ENCODE peak calls at places on chromosomes 6 and 20, in ten cellular contexts. One of them, this sample, is unnamed.
A peak's percentile ranks its signal among the peaks of the same experiment; 100 is the strongest.

GRCh38 chr6:106064103-106064502 is 22.0 kb upstream of the PRDM1 start:
- DNase-seq in cardiac fibroblast: peak; percentile 28
- DNase-seq in pancreas: no peak
- DNase-seq in AG10803: no peak
- DNase-seq in AG09319: no peak
- DNase-seq in WTC11: no peak
- DNase-seq in psoas muscle: no peak
- DNase-seq in neural crest cell: no peak
- DNase-seq in left ventricle myocardium inferior: peak; percentile 26
- DNase-seq in GM12878: no peak
- DNase-seq in this sample: no peak

GRCh38 chr6:28167068-28167467 is 25.4 kb downstream of the ZKSCAN8 start:
- DNase-seq in cardiac fibroblast: peak; percentile 83
- DNase-seq in pancreas: no peak
- DNase-seq in AG10803: peak; percentile 86
- DNase-seq in AG09319: peak; percentile 34
- DNase-seq in WTC11: no peak
- DNase-seq in psoas muscle: no peak
- DNase-seq in neural crest cell: no peak
- DNase-seq in left ventricle myocardium inferior: no peak
- DNase-seq in GM12878: no peak
- DNase-seq in this sample: peak; percentile 44

GRCh38 chr20:50373674-50374286 is 136.4 kb upstream of the PTPN1 start:
- DNase-seq in cardiac fibroblast: peak; percentile 51
- DNase-seq in pancreas: no peak
- DNase-seq in AG10803: no peak
- DNase-seq in AG09319: no peak
- DNase-seq in WTC11: no peak
- DNase-seq in psoas muscle: no peak
- DNase-seq in neural crest cell: no peak
- DNase-seq in left ventricle myocardium inferior: no peak
- DNase-seq in GM12878: no peak
- DNase-seq in this sample: no peak

GRCh38 chr20:17650301-17650761 is 31.7 kb downstream of the RRBP1 start:
- DNase-seq in cardiac fibroblast: no peak
- DNase-seq in pancreas: peak; percentile 20
- DNase-seq in AG10803: no peak
- DNase-seq in AG09319: no peak
- DNase-seq in WTC11: no peak
- DNase-seq in psoas muscle: peak; percentile 39
- DNase-seq in neural crest cell: no peak
- DNase-seq in left ventricle myocardium inferior: no peak
- DNase-seq in GM12878: no peak
- DNase-seq in this sample: no peak

GRCh38 chr6:31074406-31074805 is 38.0 kb downstream of the C6orf15 start:
- DNase-seq in cardiac fibroblast: no peak
- DNase-seq in pancreas: no peak
- DNase-seq in AG10803: no peak
- DNase-seq in AG09319: no peak
- DNase-seq in WTC11: no peak
- DNase-seq in psoas muscle: no peak
- DNase-seq in neural crest cell: no peak
- DNase-seq in left ventricle myocardium inferior: no peak
- DNase-seq in GM12878: no peak
- DNase-seq in this sample: no peak

GRCh38 chr6:97053643-97054411 is 129.3 kb downstream of the KLHL32 start:
- DNase-seq in cardiac fibroblast: peak; percentile 59
- DNase-seq in pancreas: no peak
- DNase-seq in AG10803: peak; percentile 20
- DNase-seq in AG09319: no peak
- DNase-seq in WTC11: no peak
- DNase-seq in psoas muscle: no peak
- DNase-seq in neural crest cell: no peak
- DNase-seq in left ventricle myocardium inferior: no peak
- DNase-seq in GM12878: no peak
- DNase-seq in this sample: peak; percentile 15

GRCh38 chr6:146850238-146850896 is 251.6 kb downstream of the ADGB start:
- DNase-seq in cardiac fibroblast: peak; percentile 91
- DNase-seq in pancreas: no peak
- DNase-seq in AG10803: peak; percentile 79
- DNase-seq in AG09319: no peak
- DNase-seq in WTC11: no peak
- DNase-seq in psoas muscle: no peak
- DNase-seq in neural crest cell: no peak
- DNase-seq in left ventricle myocardium inferior: no peak
- DNase-seq in GM12878: no peak
- DNase-seq in this sample: peak; percentile 24

GRCh38 chr6:11207199-11207968 is 25.1 kb downstream of the NEDD9 start:
- DNase-seq in cardiac fibroblast: peak; percentile 100
- DNase-seq in pancreas: peak; percentile 43
- DNase-seq in AG10803: peak; percentile 100
- DNase-seq in AG09319: peak; percentile 86
- DNase-seq in WTC11: no peak
- DNase-seq in psoas muscle: no peak
- DNase-seq in neural crest cell: no peak
- DNase-seq in left ventricle myocardium inferior: peak; percentile 38
- DNase-seq in GM12878: no peak
- DNase-seq in this sample: peak; percentile 98

GRCh38 chr20:51532577-51533191 is 9.8 kb downstream of the NFATC2 start:
- DNase-seq in cardiac fibroblast: no peak
- DNase-seq in pancreas: no peak
- DNase-seq in AG10803: peak; percentile 71
- DNase-seq in AG09319: no peak
- DNase-seq in WTC11: no peak
- DNase-seq in psoas muscle: peak; percentile 80
- DNase-seq in neural crest cell: no peak
- DNase-seq in left ventricle myocardium inferior: peak; percentile 52
- DNase-seq in GM12878: no peak
- DNase-seq in this sample: peak; percentile 35

GRCh38 chr20:51531712-51532456 is 10.6 kb downstream of the NFATC2 start:
- DNase-seq in cardiac fibroblast: no peak
- DNase-seq in pancreas: no peak
- DNase-seq in AG10803: no peak
- DNase-seq in AG09319: no peak
- DNase-seq in WTC11: no peak
- DNase-seq in psoas muscle: no peak
- DNase-seq in neural crest cell: no peak
- DNase-seq in left ventricle myocardium inferior: no peak
- DNase-seq in GM12878: no peak
- DNase-seq in this sample: no peak

GRCh38 chr20:51529027-51529749 is 13.3 kb downstream of the NFATC2 start:
- DNase-seq in cardiac fibroblast: peak; percentile 63
- DNase-seq in pancreas: no peak
- DNase-seq in AG10803: peak; percentile 87
- DNase-seq in AG09319: no peak
- DNase-seq in WTC11: no peak
- DNase-seq in psoas muscle: no peak
- DNase-seq in neural crest cell: no peak
- DNase-seq in left ventricle myocardium inferior: no peak
- DNase-seq in GM12878: no peak
- DNase-seq in this sample: no peak

GRCh38 chr20:51529758-51530157 is 12.8 kb downstream of the NFATC2 start:
- DNase-seq in cardiac fibroblast: no peak
- DNase-seq in pancreas: no peak
- DNase-seq in AG10803: peak; percentile 31
- DNase-seq in AG09319: no peak
- DNase-seq in WTC11: no peak
- DNase-seq in psoas muscle: no peak
- DNase-seq in neural crest cell: no peak
- DNase-seq in left ventricle myocardium inferior: no peak
- DNase-seq in GM12878: no peak
- DNase-seq in this sample: no peak

GRCh38 chr20:51531141-51531710 is 11.3 kb downstream of the NFATC2 start:
- DNase-seq in cardiac fibroblast: no peak
- DNase-seq in pancreas: no peak
- DNase-seq in AG10803: no peak
- DNase-seq in AG09319: no peak
- DNase-seq in WTC11: no peak
- DNase-seq in psoas muscle: no peak
- DNase-seq in neural crest cell: no peak
- DNase-seq in left ventricle myocardium inferior: no peak
- DNase-seq in GM12878: no peak
- DNase-seq in this sample: no peak
- TF ChIP-seq CTCF in cardiac fibroblast: no peak
- TF ChIP-seq CTCF in pancreas: no peak
- TF ChIP-seq CTCF in AG10803: no peak
- TF ChIP-seq CTCF in AG09319: no peak
- TF ChIP-seq CTCF in WTC11: no peak
- TF ChIP-seq CTCF in psoas muscle: no peak
- TF ChIP-seq CTCF in neural crest cell: no peak
- TF ChIP-seq CTCF in left ventricle myocardium inferior: no peak
- TF ChIP-seq CTCF in GM12878: no peak
- TF ChIP-seq CTCF in this sample: no peak

GRCh38 chr20:43513298-43514061 is 6.0 kb downstream of the L3MBTL1 start:
- DNase-seq in cardiac fibroblast: no peak
- DNase-seq in pancreas: no peak
- DNase-seq in AG10803: no peak
- DNase-seq in AG09319: no peak
- DNase-seq in WTC11: no peak
- DNase-seq in psoas muscle: no peak
- DNase-seq in neural crest cell: no peak
- DNase-seq in left ventricle myocardium inferior: no peak
- DNase-seq in GM12878: no peak
- DNase-seq in this sample: no peak

GRCh38 chr20:43516251-43516824 is 8.8 kb downstream of the L3MBTL1 start:
- DNase-seq in cardiac fibroblast: no peak
- DNase-seq in pancreas: no peak
- DNase-seq in AG10803: peak; percentile 7
- DNase-seq in AG09319: no peak
- DNase-seq in WTC11: no peak
- DNase-seq in psoas muscle: no peak
- DNase-seq in neural crest cell: no peak
- DNase-seq in left ventricle myocardium inferior: no peak
- DNase-seq in GM12878: no peak
- DNase-seq in this sample: no peak

GRCh38 chr20:43515628-43516027 is 8.1 kb downstream of the L3MBTL1 start:
- DNase-seq in cardiac fibroblast: no peak
- DNase-seq in pancreas: no peak
- DNase-seq in AG10803: no peak
- DNase-seq in AG09319: no peak
- DNase-seq in WTC11: no peak
- DNase-seq in psoas muscle: no peak
- DNase-seq in neural crest cell: no peak
- DNase-seq in left ventricle myocardium inferior: no peak
- DNase-seq in GM12878: no peak
- DNase-seq in this sample: no peak

GRCh38 chr20:43511879-43512278 is 4.4 kb downstream of the L3MBTL1 start:
- DNase-seq in cardiac fibroblast: no peak
- DNase-seq in pancreas: no peak
- DNase-seq in AG10803: no peak
- DNase-seq in AG09319: no peak
- DNase-seq in WTC11: no peak
- DNase-seq in psoas muscle: no peak
- DNase-seq in neural crest cell: no peak
- DNase-seq in left ventricle myocardium inferior: no peak
- DNase-seq in GM12878: no peak
- DNase-seq in this sample: no peak

GRCh38 chr20:43514062-43514971 is 6.8 kb downstream of the L3MBTL1 start:
- DNase-seq in cardiac fibroblast: peak; percentile 98
- DNase-seq in pancreas: peak; percentile 98
- DNase-seq in AG10803: peak; percentile 98
- DNase-seq in AG09319: peak; percentile 98
- DNase-seq in WTC11: peak; percentile 97
- DNase-seq in psoas muscle: peak; percentile 98
- DNase-seq in neural crest cell: peak; percentile 94
- DNase-seq in left ventricle myocardium inferior: peak; percentile 95
- DNase-seq in GM12878: peak; percentile 92
- DNase-seq in this sample: peak; percentile 96
- TF ChIP-seq CTCF in cardiac fibroblast: peak; percentile 28
- TF ChIP-seq CTCF in pancreas: no peak
- TF ChIP-seq CTCF in AG10803: peak; percentile 29
- TF ChIP-seq CTCF in AG09319: peak; percentile 31
- TF ChIP-seq CTCF in WTC11: no peak
- TF ChIP-seq CTCF in psoas muscle: peak; percentile 34
- TF ChIP-seq CTCF in neural crest cell: peak; percentile 45
- TF ChIP-seq CTCF in left ventricle myocardium inferior: peak; percentile 43
- TF ChIP-seq CTCF in GM12878: peak; percentile 42
- TF ChIP-seq CTCF in this sample: no peak

GRCh38 chr6:44222987-44223470 is 366 bp upstream of the SLC29A1 start:
- DNase-seq in cardiac fibroblast: no peak
- DNase-seq in pancreas: no peak
- DNase-seq in AG10803: no peak
- DNase-seq in AG09319: no peak
- DNase-seq in WTC11: no peak
- DNase-seq in psoas muscle: no peak
- DNase-seq in neural crest cell: no peak
- DNase-seq in left ventricle myocardium inferior: no peak
- DNase-seq in GM12878: no peak
- DNase-seq in this sample: no peak

GRCh38 chr6:44223471-44224153 is at the start of gene SLC29A1:
- DNase-seq in cardiac fibroblast: peak; percentile 34
- DNase-seq in pancreas: peak; percentile 74
- DNase-seq in AG10803: no peak
- DNase-seq in AG09319: no peak
- DNase-seq in WTC11: peak; percentile 87
- DNase-seq in psoas muscle: peak; percentile 89
- DNase-seq in neural crest cell: peak; percentile 67
- DNase-seq in left ventricle myocardium inferior: peak; percentile 89
- DNase-seq in GM12878: no peak
- DNase-seq in this sample: no peak

GRCh38 chr6:44224978-44225330 is 1.6 kb downstream of the SLC29A1 start:
- DNase-seq in cardiac fibroblast: no peak
- DNase-seq in pancreas: no peak
- DNase-seq in AG10803: no peak
- DNase-seq in AG09319: no peak
- DNase-seq in WTC11: no peak
- DNase-seq in psoas muscle: no peak
- DNase-seq in neural crest cell: no peak
- DNase-seq in left ventricle myocardium inferior: no peak
- DNase-seq in GM12878: no peak
- DNase-seq in this sample: no peak

GRCh38 chr6:44225579-44226325 is 2.4 kb downstream of the SLC29A1 start:
- DNase-seq in cardiac fibroblast: no peak
- DNase-seq in pancreas: no peak
- DNase-seq in AG10803: no peak
- DNase-seq in AG09319: no peak
- DNase-seq in WTC11: no peak
- DNase-seq in psoas muscle: no peak
- DNase-seq in neural crest cell: no peak
- DNase-seq in left ventricle myocardium inferior: no peak
- DNase-seq in GM12878: no peak
- DNase-seq in this sample: no peak

DNA sequence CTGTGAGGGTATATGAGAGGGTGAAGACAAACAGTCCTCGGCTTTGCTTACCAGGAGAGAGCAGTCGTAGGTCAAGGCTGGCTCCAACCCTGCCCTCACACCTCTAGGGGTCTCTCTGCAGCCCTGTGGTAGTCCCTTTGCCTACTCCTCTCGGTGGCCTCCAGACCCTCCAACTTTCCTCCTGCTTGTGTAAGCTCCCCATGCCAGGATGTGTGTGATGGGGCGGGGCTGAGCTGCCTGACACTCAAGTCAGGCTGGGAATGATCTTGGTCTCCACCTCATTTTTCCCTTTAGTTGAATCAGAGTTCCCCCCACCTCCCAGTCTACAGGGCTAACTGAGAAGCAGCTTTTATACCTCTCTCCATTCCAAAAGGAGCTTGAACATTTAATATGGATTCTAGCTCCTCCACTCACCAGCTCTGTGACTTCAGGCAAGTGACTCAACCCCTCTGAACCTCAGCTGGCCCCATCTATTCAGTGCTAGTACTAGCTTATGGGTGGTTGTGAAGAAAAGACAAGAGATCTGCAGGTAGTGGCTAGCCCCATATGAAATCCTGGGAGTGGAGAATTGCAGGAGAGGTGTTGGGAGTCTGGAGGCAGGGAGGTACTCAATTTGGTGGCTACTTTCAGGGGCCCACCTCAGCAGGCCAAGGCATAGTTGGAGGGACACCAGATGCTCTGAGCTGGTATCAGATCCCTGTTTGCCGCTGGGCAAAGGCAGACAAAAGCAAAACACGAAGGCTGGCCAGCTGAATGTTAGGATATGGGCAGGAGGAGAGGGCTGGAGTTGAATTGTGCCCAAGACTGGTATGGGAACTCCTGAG is 971 bp downstream of the SLC29A1 start:
- DNase-seq in cardiac fibroblast: peak; percentile 28
- DNase-seq in pancreas: no peak
- DNase-seq in AG10803: no peak
- DNase-seq in AG09319: no peak
- DNase-seq in WTC11: peak; percentile 39
- DNase-seq in psoas muscle: no peak
- DNase-seq in neural crest cell: no peak
- DNase-seq in left ventricle myocardium inferior: no peak
- DNase-seq in GM12878: no peak
- DNase-seq in this sample: no peak
- TF ChIP-seq CTCF in cardiac fibroblast: no peak
- TF ChIP-seq CTCF in pancreas: no peak
- TF ChIP-seq CTCF in AG10803: no peak
- TF ChIP-seq CTCF in AG09319: no peak
- TF ChIP-seq CTCF in WTC11: no peak
- TF ChIP-seq CTCF in psoas muscle: no peak
- TF ChIP-seq CTCF in neural crest cell: no peak
- TF ChIP-seq CTCF in left ventricle myocardium inferior: no peak
- TF ChIP-seq CTCF in GM12878: peak; percentile 25
- TF ChIP-seq CTCF in this sample: no peak

GRCh38 chr20:38222923-38223742 is 37.4 kb downstream of the KIAA1755 start:
- DNase-seq in cardiac fibroblast: no peak
- DNase-seq in pancreas: no peak
- DNase-seq in AG10803: no peak
- DNase-seq in AG09319: no peak
- DNase-seq in WTC11: no peak
- DNase-seq in psoas muscle: no peak
- DNase-seq in neural crest cell: no peak
- DNase-seq in left ventricle myocardium inferior: no peak
- DNase-seq in GM12878: no peak
- DNase-seq in this sample: no peak
- TF ChIP-seq CTCF in cardiac fibroblast: no peak
- TF ChIP-seq CTCF in pancreas: no peak
- TF ChIP-seq CTCF in AG10803: no peak
- TF ChIP-seq CTCF in AG09319: no peak
- TF ChIP-seq CTCF in WTC11: no peak
- TF ChIP-seq CTCF in psoas muscle: no peak
- TF ChIP-seq CTCF in neural crest cell: peak; percentile 34
- TF ChIP-seq CTCF in left ventricle myocardium inferior: peak; percentile 34
- TF ChIP-seq CTCF in GM12878: no peak
- TF ChIP-seq CTCF in this sample: no peak

This sample was measured in astrocyte of the cerebellum.